ENCODE peak calls at places on chromosomes 5 and 9, in nine cellular contexts. E, S, N, Z, W, Q, P, F and K are unnamed samples.

GRCh38 chr9:133102190-133103021 is 18.6 kb downstream of the RALGDS start:
- DNase-seq in E (no peak), S (no peak), N (no peak), Z (no peak), W (no peak), Q (no peak), P (no peak), F (no peak), K (no peak)

GRCh38 chr5:106818552-106818951 is 852.2 kb downstream of the EFNA5 start:
- DNase-seq in E (no peak), S (no peak), N (no peak), Z (no peak), W (no peak), Q (no peak), P (no peak), F (no peak), K (no peak)

GRCh38 chr5:39475055-39475454 is 50.3 kb upstream of the DAB2 start:
- DNase-seq in E (no peak), S (no peak), N (no peak), Z (no peak), W (no peak), Q (no peak), P (no peak), F (no peak), K (no peak)

GRCh38 chr5:169149317-169149716 is 151.6 kb downstream of the SLIT3 start:
- DNase-seq in E (no peak), S (no peak), N (no peak), Z (no peak), W (peak; percentile 67), Q (no peak), P (no peak), F (no peak), K (no peak)

GRCh38 chr9:114250235-114250568 is 72.7 kb upstream of the ORM1 start:
- DNase-seq in E (no peak), S (no peak), N (peak; percentile 83), Z (peak; percentile 75), W (no peak), Q (no peak), P (no peak), F (no peak), K (no peak)

GRCh38 chr9:87656485-87656884 is 69.4 kb upstream of the CTSL start:
- DNase-seq in E (no peak), S (no peak), N (no peak), Z (no peak), W (no peak), Q (no peak), P (no peak), F (no peak), K (no peak)

GRCh38 chr5:55711531-55712022 is 547 bp downstream of the SLC38A9 start:
- DNase-seq in E (no peak), S (no peak), N (no peak), Z (no peak), W (no peak), Q (no peak), P (no peak), F (peak; percentile 2), K (peak; percentile 4)

GRCh38 chr5:18325431-18325830 is 691.2 kb downstream of the TAF11L14 start:
- DNase-seq in E (no peak), S (no peak), N (no peak), Z (no peak), W (no peak), Q (no peak), P (no peak), F (no peak), K (no peak)

GRCh38 chr9:81754245-81754644 is 64.9 kb upstream of the TLE1 start:
- DNase-seq in E (no peak), S (no peak), N (no peak), Z (no peak), W (no peak), Q (no peak), P (no peak), F (no peak), K (no peak)

GRCh38 chr9:10251490-10251889 is 361.3 kb downstream of the PTPRD start:
- DNase-seq in E (no peak), S (no peak), N (no peak), Z (no peak), W (no peak), Q (no peak), P (no peak), F (no peak), K (no peak)

GRCh38 chr9:21840647-21841046 is 38.2 kb downstream of the MTAP start:
- DNase-seq in E (no peak), S (no peak), N (no peak), Z (no peak), W (no peak), Q (no peak), P (no peak), F (no peak), K (no peak)

GRCh38 chr5:21681906-21682305 is 1171.2 kb downstream of the CDH12 start:
- DNase-seq in E (no peak), S (no peak), N (no peak), Z (no peak), W (no peak), Q (no peak), P (no peak), F (no peak), K (no peak)

GRCh38 chr9:137499858-137500661 is 40.9 kb upstream of the NSMF start:
- DNase-seq in E (no peak), S (no peak), N (no peak), Z (no peak), W (no peak), Q (no peak), P (no peak), F (no peak), K (no peak)

GRCh38 chr5:158534203-158534602 is 565.5 kb downstream of the EBF1 start:
- DNase-seq in E (no peak), S (no peak), N (no peak), Z (no peak), W (peak; percentile 37), Q (no peak), P (no peak), F (no peak), K (no peak)

GRCh38 chr5:123204224-123204623 is 115.2 kb downstream of the PRDM6 start:
- DNase-seq in E (no peak), S (no peak), N (no peak), Z (no peak), W (no peak), Q (no peak), P (no peak), F (no peak), K (no peak)

GRCh38 chr9:136138566-136138965 is 19.9 kb upstream of the TMEM250 start:
- DNase-seq in E (peak; percentile 82), S (peak; percentile 78), N (peak; percentile 61), Z (no peak), W (peak; percentile 91), Q (no peak), P (peak; percentile 36), F (no peak), K (peak; percentile 45)

GRCh38 chr5:42991477-42992034 is 48.6 kb downstream of the ANXA2R start:
- DNase-seq in E (peak; percentile 73), S (no peak), N (no peak), Z (no peak), W (no peak), Q (no peak), P (no peak), F (no peak), K (no peak)

GRCh38 chr5:178330791-178331404 is 98.3 kb upstream of the PHYKPL start:
- DNase-seq in E (no peak), S (no peak), N (no peak), Z (no peak), W (no peak), Q (no peak), P (no peak), F (no peak), K (no peak)

GRCh38 chr5:54659651-54660050 is 142.1 kb downstream of the SNX18 start:
- DNase-seq in E (no peak), S (no peak), N (no peak), Z (no peak), W (no peak), Q (no peak), P (no peak), F (no peak), K (no peak)